ENCODE peak calls at places on chromosomes 16 and 17, in seven cellular contexts. W, N, C, B, S, O and I are unnamed samples.

GRCh38 chr17:81341347-81342061 is 46.4 kb upstream of the SLC38A10 start:
- DNase-seq in O (no peak), B (no peak), C (no peak), W (no peak), S (no peak), N (no peak), I (peak; percentile 86)

GRCh38 chr17:61768405-61768804 is 94.9 kb downstream of the BRIP1 start:
- DNase-seq in B (no peak), W (no peak), C (no peak), S (no peak), N (no peak), O (no peak), I (no peak)

GRCh38 chr16:15811778-15812750 is 44.8 kb downstream of the MYH11 start:
- DNase-seq in O (peak; percentile 98), W (peak; percentile 66), C (no peak), B (no peak), N (no peak), S (no peak), I (no peak)

GRCh38 chr16:70476272-70477020 is 22.1 kb downstream of the FCSK start:
- DNase-seq in N (no peak), C (no peak), B (peak; percentile 79), O (peak; percentile 34), W (peak; percentile 16), S (peak; percentile 67), I (peak; percentile 51)

GRCh38 chr16:70388281-70388680 is 41.6 kb downstream of the DDX19A start:
- DNase-seq in B (no peak), S (no peak), O (no peak), C (no peak), W (no peak), N (no peak), I (no peak)

GRCh38 chr16:19084879-19085278 is 17.5 kb downstream of the COQ7 start:
- DNase-seq in S (no peak), B (no peak), N (no peak), O (no peak), W (no peak), C (no peak), I (no peak)

GRCh38 chr17:28727727-28728363 is 743 bp upstream of the NEK8 start:
- DNase-seq in S (peak; percentile 50), N (peak; percentile 39), C (peak; percentile 53), W (peak; percentile 59), B (peak; percentile 61), O (no peak), I (peak; percentile 89)

GRCh38 chr17:42484304-42484703 is 25.6 kb downstream of the ATP6V0A1 start:
- DNase-seq in C (no peak), O (no peak), S (peak; percentile 41), N (no peak), B (no peak), W (no peak), I (no peak)

GRCh38 chr17:8162232-8162996 is at the start of gene VAMP2:
- DNase-seq in B (peak; percentile 54), S (peak; percentile 58), O (no peak), W (peak; percentile 78), N (peak; percentile 86), C (peak; percentile 87), I (peak; percentile 83)

GRCh38 chr17:21252875-21253645 is at the start of gene NATD1:
- DNase-seq in O (peak; percentile 22), B (peak; percentile 94), N (peak; percentile 86), W (peak; percentile 37), C (peak; percentile 60), S (peak; percentile 80), I (peak; percentile 98)

GRCh38 chr16:84298376-84298899 is 3.8 kb downstream of the WFDC1 start:
- DNase-seq in O (no peak), S (no peak), N (no peak), W (no peak), C (no peak), B (no peak), I (no peak)

GRCh38 chr16:84295203-84295850 is 649 bp downstream of the WFDC1 start:
- DNase-seq in B (peak; percentile 33), C (no peak), N (no peak), W (no peak), S (no peak), O (no peak), I (no peak)

GRCh38 chr16:84293406-84293805 is 1.3 kb upstream of the WFDC1 start:
- DNase-seq in S (no peak), C (no peak), O (no peak), W (no peak), N (no peak), B (no peak), I (no peak)

GRCh38 chr16:84292032-84292431 is 2.6 kb upstream of the WFDC1 start:
- DNase-seq in B (no peak), W (peak; percentile 35), S (no peak), O (no peak), N (no peak), C (no peak), I (no peak)

GRCh38 chr16:84294196-84295142 is at the start of gene WFDC1:
- DNase-seq in S (no peak), N (peak; percentile 29), W (peak; percentile 36), B (peak; percentile 68), O (no peak), C (no peak), I (peak; percentile 56)
- H3K4me3 ChIP-seq in S (no peak within 1 kb of the TSS), N (peak within 1 kb of the TSS; percentile 40), W (no peak within 1 kb of the TSS), B (peak within 1 kb of the TSS; percentile 32), O (peak within 1 kb of the TSS; percentile 40), C (no peak within 1 kb of the TSS), I (no peak within 1 kb of the TSS)

GRCh38 chr16:58128181-58128631 is 975 bp downstream of the CFAP20 start:
- DNase-seq in W (no peak), S (no peak), O (no peak), B (no peak), C (no peak), N (no peak), I (no peak)
- H3K36me3 ChIP-seq in W (peaks cover 31% of the 10 kb centered on the region), S (no peaks in the 10 kb centered on the region), O (no peaks in the 10 kb centered on the region), B (no peaks in the 10 kb centered on the region), C (no peaks in the 10 kb centered on the region), N (no peaks in the 10 kb centered on the region), I (no peaks in the 10 kb centered on the region)

GRCh38 chr17:1030684-1031557 is 34.0 kb downstream of the TIMM22 start:
- DNase-seq in B (peak; percentile 82), S (no peak), W (peak; percentile 74), O (no peak), N (peak; percentile 67), C (no peak), I (peak; percentile 78)
- H3K4me3 ChIP-seq in B (no peak overlapping the region), S (no peak overlapping the region), W (no peak overlapping the region), O (no peak overlapping the region), N (peak overlapping the region; percentile 57), C (no peak overlapping the region), I (peak overlapping the region; percentile 59)

DNA sequence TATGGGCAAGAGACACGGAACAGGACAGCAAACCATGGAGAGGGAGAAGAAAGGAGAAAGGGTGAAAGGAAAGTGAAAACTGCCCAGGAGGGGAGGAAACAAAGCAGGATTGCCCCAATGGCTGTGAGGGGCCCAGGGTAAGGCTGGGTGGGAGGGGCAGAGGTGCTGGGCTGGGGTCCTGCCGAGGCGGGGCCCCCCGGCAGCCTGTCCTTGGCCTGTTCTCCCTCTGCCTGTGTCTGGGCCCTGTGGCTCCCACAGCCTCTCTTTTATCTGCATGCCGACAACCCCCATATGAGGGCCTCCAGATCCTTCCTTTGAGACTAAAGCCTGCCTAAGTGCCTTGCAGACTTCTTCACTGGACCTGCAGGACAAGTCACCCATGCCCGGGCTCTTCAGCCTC is 15.5 kb downstream of the ZNHIT3 start:
- DNase-seq in S (no peak), O (no peak), N (no peak), C (no peak), B (no peak), W (no peak), I (no peak)
- H3K36me3 ChIP-seq in S (peaks cover 25% of the 10 kb centered on the region), O (peaks cover 25% of the 10 kb centered on the region), N (no peaks in the 10 kb centered on the region), C (no peaks in the 10 kb centered on the region), B (peaks cover 27% of the 10 kb centered on the region), W (peaks cover 85% of the 10 kb centered on the region), I (peaks cover 53% of the 10 kb centered on the region)

GRCh38 chr16:82891424-82891823 is 264.7 kb downstream of the CDH13 start:
- DNase-seq in N (no peak), C (no peak), W (no peak), O (no peak), S (no peak), B (no peak), I (no peak)
- H3K4me3 ChIP-seq in N (no peak overlapping the region), C (no peak overlapping the region), W (no peak overlapping the region), O (no peak overlapping the region), S (no peak overlapping the region), B (no peak overlapping the region), I (no peak overlapping the region)

GRCh38 chr17:32852811-32853210 is 24.1 kb downstream of the MYO1D start:
- DNase-seq in C (no peak), W (no peak), N (no peak), B (no peak), O (no peak), S (no peak), I (no peak)

GRCh38 chr17:32849879-32850278 is 27.0 kb downstream of the MYO1D start:
- DNase-seq in C (no peak), O (peak; percentile 46), N (no peak), S (no peak), W (no peak), B (no peak), I (no peak)

GRCh38 chr17:32855620-32856019 is 21.3 kb downstream of the MYO1D start:
- DNase-seq in N (no peak), C (no peak), S (no peak), B (no peak), O (no peak), W (no peak), I (no peak)

GRCh38 chr17:32854834-32855389 is 22.0 kb downstream of the MYO1D start:
- DNase-seq in B (no peak), S (no peak), C (no peak), O (no peak), W (no peak), N (no peak), I (no peak)

GRCh38 chr17:32854177-32854576 is 22.7 kb downstream of the MYO1D start:
- DNase-seq in C (no peak), O (no peak), S (peak; percentile 74), W (no peak), B (no peak), N (no peak), I (no peak)
- H3K36me3 ChIP-seq in C (no peaks in the 10 kb centered on the region), O (no peaks in the 10 kb centered on the region), S (no peaks in the 10 kb centered on the region), W (no peaks in the 10 kb centered on the region), B (no peaks in the 10 kb centered on the region), N (no peaks in the 10 kb centered on the region), I (no peaks in the 10 kb centered on the region)

GRCh38 chr17:15303293-15303692 is 38.1 kb downstream of the TEKT3 start:
- DNase-seq in N (no peak), O (no peak), W (no peak), S (no peak), C (no peak), B (no peak), I (no peak)
- H3K4me3 ChIP-seq in N (no peak overlapping the region), O (no peak overlapping the region), W (no peak overlapping the region), S (no peak overlapping the region), C (no peak overlapping the region), B (no peak overlapping the region), I (no peak overlapping the region)

DNA sequence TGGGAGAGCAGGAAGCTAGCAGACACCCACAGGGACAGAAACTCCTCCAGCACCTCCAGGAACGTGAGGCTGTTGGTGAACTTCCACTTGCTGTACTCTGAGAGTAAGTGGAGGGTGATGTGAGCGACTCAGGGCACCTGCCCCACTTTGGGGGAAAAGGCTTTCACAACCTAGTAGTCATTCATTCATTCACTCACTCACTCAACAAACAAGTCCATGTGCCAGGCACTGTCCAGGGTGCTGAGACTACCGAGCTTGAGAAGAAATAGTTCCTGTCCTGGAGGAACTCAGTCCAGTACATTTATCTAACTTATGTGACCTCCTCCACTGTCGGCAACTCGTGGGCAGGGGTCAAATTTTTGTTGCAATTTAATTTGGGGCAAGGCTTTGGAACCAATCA is 26.6 kb downstream of the LGALS9 start:
- DNase-seq in S (peak; percentile 14), N (no peak), O (no peak), C (no peak), B (no peak), W (peak; percentile 13), I (no peak)
- H3K36me3 ChIP-seq in S (no peaks in the 10 kb centered on the region), N (no peaks in the 10 kb centered on the region), O (no peaks in the 10 kb centered on the region), C (no peaks in the 10 kb centered on the region), B (no peaks in the 10 kb centered on the region), W (no peaks in the 10 kb centered on the region), I (no peaks in the 10 kb centered on the region)

GRCh38 chr17:918102-918740 is 61.4 kb downstream of the NXN start:
- DNase-seq in N (no peak), O (no peak), S (peak; percentile 77), W (no peak), B (no peak), C (no peak), I (no peak)
- H3K4me3 ChIP-seq in N (peak overlapping the region; percentile 23), O (no peak overlapping the region), S (no peak overlapping the region), W (no peak overlapping the region), B (no peak overlapping the region), C (no peak overlapping the region), I (no peak overlapping the region)